ENCODE peak calls at places on chromosome 4, in seven cellular contexts. One of them, this sample, is unnamed.

GRCh38 chr4:105979506-105979905 is 84.2 kb downstream of the NPNT start:
- DNase-seq in chondrocyte: no peak
- DNase-seq in naive thymus-derived CD8-positive, alpha-beta T cell: no peak
- DNase-seq in NCI-H1436: no peak
- DNase-seq in glutamatergic neuron: no peak
- DNase-seq in SJSA1: no peak
- DNase-seq in activated CD4-positive, alpha-beta T cell treated with anti-CD3 and anti-CD28 coated beads, Interleukin-2, amount 50 U/mL, for 48 hours: no peak
- DNase-seq in this sample: no peak

GRCh38 chr4:7553280-7553679 is 118.5 kb upstream of the PSAPL1 start:
- DNase-seq in SJSA1: no peak
- DNase-seq in chondrocyte: peak
- DNase-seq in naive thymus-derived CD8-positive, alpha-beta T cell: no peak
- DNase-seq in activated CD4-positive, alpha-beta T cell treated with anti-CD3 and anti-CD28 coated beads, Interleukin-2, amount 50 U/mL, for 48 hours: no peak
- DNase-seq in glutamatergic neuron: no peak
- DNase-seq in NCI-H1436: no peak
- DNase-seq in this sample: no peak

GRCh38 chr4:116702949-116703348 is 382.4 kb downstream of the TRAM1L1 start:
- DNase-seq in glutamatergic neuron: no peak
- DNase-seq in SJSA1: no peak
- DNase-seq in chondrocyte: no peak
- DNase-seq in NCI-H1436: no peak
- DNase-seq in activated CD4-positive, alpha-beta T cell treated with anti-CD3 and anti-CD28 coated beads, Interleukin-2, amount 50 U/mL, for 48 hours: no peak
- DNase-seq in naive thymus-derived CD8-positive, alpha-beta T cell: no peak
- DNase-seq in this sample: no peak

GRCh38 chr4:84493092-84493850 is 5.8 kb downstream of the NKX6-1 start:
- DNase-seq in chondrocyte: no peak
- DNase-seq in naive thymus-derived CD8-positive, alpha-beta T cell: peak
- DNase-seq in glutamatergic neuron: peak
- DNase-seq in NCI-H1436: no peak
- DNase-seq in SJSA1: no peak
- DNase-seq in activated CD4-positive, alpha-beta T cell treated with anti-CD3 and anti-CD28 coated beads, Interleukin-2, amount 50 U/mL, for 48 hours: no peak
- DNase-seq in this sample: no peak

GRCh38 chr4:184929476-184929875 is 88.8 kb upstream of the HELT start:
- DNase-seq in naive thymus-derived CD8-positive, alpha-beta T cell: no peak
- DNase-seq in glutamatergic neuron: no peak
- DNase-seq in SJSA1: no peak
- DNase-seq in NCI-H1436: no peak
- DNase-seq in chondrocyte: no peak
- DNase-seq in activated CD4-positive, alpha-beta T cell treated with anti-CD3 and anti-CD28 coated beads, Interleukin-2, amount 50 U/mL, for 48 hours: no peak
- DNase-seq in this sample: no peak

GRCh38 chr4:133130171-133130570 is 18.9 kb upstream of the PCDH10 start:
- DNase-seq in NCI-H1436: no peak
- DNase-seq in activated CD4-positive, alpha-beta T cell treated with anti-CD3 and anti-CD28 coated beads, Interleukin-2, amount 50 U/mL, for 48 hours: no peak
- DNase-seq in SJSA1: no peak
- DNase-seq in glutamatergic neuron: no peak
- DNase-seq in naive thymus-derived CD8-positive, alpha-beta T cell: no peak
- DNase-seq in chondrocyte: no peak
- DNase-seq in this sample: no peak

GRCh38 chr4:13919021-13919441 is 291.5 kb upstream of the BOD1L1 start:
- DNase-seq in activated CD4-positive, alpha-beta T cell treated with anti-CD3 and anti-CD28 coated beads, Interleukin-2, amount 50 U/mL, for 48 hours: no peak
- DNase-seq in naive thymus-derived CD8-positive, alpha-beta T cell: no peak
- DNase-seq in NCI-H1436: no peak
- DNase-seq in SJSA1: peak
- DNase-seq in chondrocyte: no peak
- DNase-seq in glutamatergic neuron: no peak
- DNase-seq in this sample: no peak

GRCh38 chr4:93776386-93777080 is 52.0 kb upstream of the ATOH1 start:
- DNase-seq in NCI-H1436: no peak
- DNase-seq in activated CD4-positive, alpha-beta T cell treated with anti-CD3 and anti-CD28 coated beads, Interleukin-2, amount 50 U/mL, for 48 hours: no peak
- DNase-seq in naive thymus-derived CD8-positive, alpha-beta T cell: no peak
- DNase-seq in glutamatergic neuron: no peak
- DNase-seq in chondrocyte: no peak
- DNase-seq in SJSA1: no peak
- DNase-seq in this sample: no peak

GRCh38 chr4:26863512-26863911 is 2.9 kb downstream of the STIM2 start:
- DNase-seq in chondrocyte: no peak
- DNase-seq in SJSA1: no peak
- DNase-seq in activated CD4-positive, alpha-beta T cell treated with anti-CD3 and anti-CD28 coated beads, Interleukin-2, amount 50 U/mL, for 48 hours: no peak
- DNase-seq in glutamatergic neuron: no peak
- DNase-seq in NCI-H1436: no peak
- DNase-seq in naive thymus-derived CD8-positive, alpha-beta T cell: no peak
- DNase-seq in this sample: no peak

GRCh38 chr4:77240469-77241066 is 83.6 kb downstream of the CCNG2 start:
- DNase-seq in activated CD4-positive, alpha-beta T cell treated with anti-CD3 and anti-CD28 coated beads, Interleukin-2, amount 50 U/mL, for 48 hours: peak
- DNase-seq in SJSA1: peak
- DNase-seq in naive thymus-derived CD8-positive, alpha-beta T cell: peak
- DNase-seq in glutamatergic neuron: peak
- DNase-seq in chondrocyte: no peak
- DNase-seq in NCI-H1436: peak
- DNase-seq in this sample: peak

GRCh38 chr4:81790477-81790876 is 318.8 kb upstream of the RASGEF1B start:
- DNase-seq in chondrocyte: no peak
- DNase-seq in activated CD4-positive, alpha-beta T cell treated with anti-CD3 and anti-CD28 coated beads, Interleukin-2, amount 50 U/mL, for 48 hours: no peak
- DNase-seq in naive thymus-derived CD8-positive, alpha-beta T cell: no peak
- DNase-seq in glutamatergic neuron: no peak
- DNase-seq in SJSA1: no peak
- DNase-seq in NCI-H1436: no peak
- DNase-seq in this sample: no peak

GRCh38 chr4:40916880-40917279 is 167.1 kb downstream of the NSUN7 start:
- DNase-seq in NCI-H1436: peak
- DNase-seq in SJSA1: no peak
- DNase-seq in chondrocyte: no peak
- DNase-seq in glutamatergic neuron: peak
- DNase-seq in naive thymus-derived CD8-positive, alpha-beta T cell: no peak
- DNase-seq in activated CD4-positive, alpha-beta T cell treated with anti-CD3 and anti-CD28 coated beads, Interleukin-2, amount 50 U/mL, for 48 hours: peak
- DNase-seq in this sample: peak

GRCh38 chr4:111991797-111992196 is 153.5 kb upstream of the FAM241A start:
- DNase-seq in activated CD4-positive, alpha-beta T cell treated with anti-CD3 and anti-CD28 coated beads, Interleukin-2, amount 50 U/mL, for 48 hours: no peak
- DNase-seq in naive thymus-derived CD8-positive, alpha-beta T cell: no peak
- DNase-seq in NCI-H1436: no peak
- DNase-seq in chondrocyte: no peak
- DNase-seq in glutamatergic neuron: no peak
- DNase-seq in SJSA1: peak
- DNase-seq in this sample: no peak

GRCh38 chr4:139167774-139168444 is 9.1 kb downstream of the ELF2 start:
- DNase-seq in SJSA1: peak
- DNase-seq in naive thymus-derived CD8-positive, alpha-beta T cell: no peak
- DNase-seq in activated CD4-positive, alpha-beta T cell treated with anti-CD3 and anti-CD28 coated beads, Interleukin-2, amount 50 U/mL, for 48 hours: no peak
- DNase-seq in NCI-H1436: no peak
- DNase-seq in chondrocyte: no peak
- DNase-seq in glutamatergic neuron: no peak
- DNase-seq in this sample: no peak

GRCh38 chr4:81314897-81315470 is 100.0 kb upstream of the PRKG2 start:
- DNase-seq in naive thymus-derived CD8-positive, alpha-beta T cell: no peak
- DNase-seq in SJSA1: no peak
- DNase-seq in activated CD4-positive, alpha-beta T cell treated with anti-CD3 and anti-CD28 coated beads, Interleukin-2, amount 50 U/mL, for 48 hours: no peak
- DNase-seq in NCI-H1436: no peak
- DNase-seq in glutamatergic neuron: no peak
- DNase-seq in chondrocyte: no peak
- DNase-seq in this sample: no peak

GRCh38 chr4:25863347-25863784 is 578 bp upstream of the SEL1L3 start:
- DNase-seq in activated CD4-positive, alpha-beta T cell treated with anti-CD3 and anti-CD28 coated beads, Interleukin-2, amount 50 U/mL, for 48 hours: peak
- DNase-seq in NCI-H1436: peak
- DNase-seq in chondrocyte: no peak
- DNase-seq in glutamatergic neuron: peak
- DNase-seq in naive thymus-derived CD8-positive, alpha-beta T cell: no peak
- DNase-seq in SJSA1: no peak
- DNase-seq in this sample: peak

GRCh38 chr4:140423106-140423505 is 4.3 kb downstream of the CLGN start:
- DNase-seq in NCI-H1436: no peak
- DNase-seq in SJSA1: no peak
- DNase-seq in glutamatergic neuron: no peak
- DNase-seq in activated CD4-positive, alpha-beta T cell treated with anti-CD3 and anti-CD28 coated beads, Interleukin-2, amount 50 U/mL, for 48 hours: no peak
- DNase-seq in naive thymus-derived CD8-positive, alpha-beta T cell: no peak
- DNase-seq in chondrocyte: no peak
- DNase-seq in this sample: no peak

GRCh38 chr4:34953145-34953799 is 1291.0 kb downstream of the ARAP2 start:
- DNase-seq in SJSA1: no peak
- DNase-seq in glutamatergic neuron: peak
- DNase-seq in NCI-H1436: no peak
- DNase-seq in chondrocyte: no peak
- DNase-seq in activated CD4-positive, alpha-beta T cell treated with anti-CD3 and anti-CD28 coated beads, Interleukin-2, amount 50 U/mL, for 48 hours: no peak
- DNase-seq in naive thymus-derived CD8-positive, alpha-beta T cell: peak
- DNase-seq in this sample: no peak

GRCh38 chr4:54256491-54257167 is 27.5 kb downstream of the PDGFRA start:
- DNase-seq in glutamatergic neuron: no peak
- DNase-seq in SJSA1: no peak
- DNase-seq in NCI-H1436: no peak
- DNase-seq in chondrocyte: no peak
- DNase-seq in activated CD4-positive, alpha-beta T cell treated with anti-CD3 and anti-CD28 coated beads, Interleukin-2, amount 50 U/mL, for 48 hours: no peak
- DNase-seq in naive thymus-derived CD8-positive, alpha-beta T cell: no peak
- DNase-seq in this sample: no peak

GRCh38 chr4:2484169-2484568 is 15.3 kb downstream of the RNF4 start:
- DNase-seq in activated CD4-positive, alpha-beta T cell treated with anti-CD3 and anti-CD28 coated beads, Interleukin-2, amount 50 U/mL, for 48 hours: no peak
- DNase-seq in NCI-H1436: no peak
- DNase-seq in SJSA1: no peak
- DNase-seq in naive thymus-derived CD8-positive, alpha-beta T cell: peak
- DNase-seq in glutamatergic neuron: no peak
- DNase-seq in chondrocyte: no peak
- DNase-seq in this sample: no peak

GRCh38 chr4:1399508-1400190 is 6.6 kb downstream of the NKX1-1 start:
- DNase-seq in activated CD4-positive, alpha-beta T cell treated with anti-CD3 and anti-CD28 coated beads, Interleukin-2, amount 50 U/mL, for 48 hours: no peak
- DNase-seq in NCI-H1436: no peak
- DNase-seq in glutamatergic neuron: no peak
- DNase-seq in SJSA1: no peak
- DNase-seq in naive thymus-derived CD8-positive, alpha-beta T cell: peak
- DNase-seq in chondrocyte: peak
- DNase-seq in this sample: no peak

GRCh38 chr4:158710814-158711213 is 12.4 kb downstream of the PPID start:
- DNase-seq in NCI-H1436: no peak
- DNase-seq in activated CD4-positive, alpha-beta T cell treated with anti-CD3 and anti-CD28 coated beads, Interleukin-2, amount 50 U/mL, for 48 hours: no peak
- DNase-seq in SJSA1: no peak
- DNase-seq in glutamatergic neuron: no peak
- DNase-seq in naive thymus-derived CD8-positive, alpha-beta T cell: no peak
- DNase-seq in chondrocyte: no peak
- DNase-seq in this sample: no peak

GRCh38 chr4:41122775-41123174 is 91.6 kb downstream of the APBB2 start:
- DNase-seq in naive thymus-derived CD8-positive, alpha-beta T cell: no peak
- DNase-seq in chondrocyte: no peak
- DNase-seq in glutamatergic neuron: no peak
- DNase-seq in SJSA1: no peak
- DNase-seq in NCI-H1436: no peak
- DNase-seq in activated CD4-positive, alpha-beta T cell treated with anti-CD3 and anti-CD28 coated beads, Interleukin-2, amount 50 U/mL, for 48 hours: no peak
- DNase-seq in this sample: no peak

GRCh38 chr4:139704915-139705485 is 39.4 kb downstream of the MGST2 start:
- DNase-seq in NCI-H1436: no peak
- DNase-seq in activated CD4-positive, alpha-beta T cell treated with anti-CD3 and anti-CD28 coated beads, Interleukin-2, amount 50 U/mL, for 48 hours: no peak
- DNase-seq in SJSA1: no peak
- DNase-seq in naive thymus-derived CD8-positive, alpha-beta T cell: no peak
- DNase-seq in chondrocyte: no peak
- DNase-seq in glutamatergic neuron: no peak
- DNase-seq in this sample: no peak

GRCh38 chr4:149009223-149009622 is 567.0 kb upstream of the NR3C2 start:
- DNase-seq in glutamatergic neuron: no peak
- DNase-seq in activated CD4-positive, alpha-beta T cell treated with anti-CD3 and anti-CD28 coated beads, Interleukin-2, amount 50 U/mL, for 48 hours: no peak
- DNase-seq in NCI-H1436: no peak
- DNase-seq in naive thymus-derived CD8-positive, alpha-beta T cell: no peak
- DNase-seq in chondrocyte: no peak
- DNase-seq in SJSA1: no peak
- DNase-seq in this sample: no peak

GRCh38 chr4:48557478-48557877 is 67.4 kb downstream of the ZAR1 start:
- DNase-seq in naive thymus-derived CD8-positive, alpha-beta T cell: no peak
- DNase-seq in activated CD4-positive, alpha-beta T cell treated with anti-CD3 and anti-CD28 coated beads, Interleukin-2, amount 50 U/mL, for 48 hours: no peak
- DNase-seq in NCI-H1436: no peak
- DNase-seq in SJSA1: no peak
- DNase-seq in chondrocyte: no peak
- DNase-seq in glutamatergic neuron: no peak
- DNase-seq in this sample: no peak

GRCh38 chr4:153223935-153224334 is 19.7 kb downstream of the TRIM2 start:
- DNase-seq in chondrocyte: no peak
- DNase-seq in NCI-H1436: no peak
- DNase-seq in naive thymus-derived CD8-positive, alpha-beta T cell: no peak
- DNase-seq in glutamatergic neuron: no peak
- DNase-seq in activated CD4-positive, alpha-beta T cell treated with anti-CD3 and anti-CD28 coated beads, Interleukin-2, amount 50 U/mL, for 48 hours: no peak
- DNase-seq in SJSA1: peak
- DNase-seq in this sample: no peak

GRCh38 chr4:12122316-12122715 is 693.6 kb upstream of the HS3ST1 start:
- DNase-seq in activated CD4-positive, alpha-beta T cell treated with anti-CD3 and anti-CD28 coated beads, Interleukin-2, amount 50 U/mL, for 48 hours: no peak
- DNase-seq in naive thymus-derived CD8-positive, alpha-beta T cell: no peak
- DNase-seq in chondrocyte: no peak
- DNase-seq in SJSA1: no peak
- DNase-seq in glutamatergic neuron: no peak
- DNase-seq in NCI-H1436: no peak
- DNase-seq in this sample: no peak

GRCh38 chr4:139853309-139853708 is 187.7 kb downstream of the MGST2 start:
- DNase-seq in chondrocyte: no peak
- DNase-seq in SJSA1: no peak
- DNase-seq in NCI-H1436: no peak
- DNase-seq in naive thymus-derived CD8-positive, alpha-beta T cell: no peak
- DNase-seq in activated CD4-positive, alpha-beta T cell treated with anti-CD3 and anti-CD28 coated beads, Interleukin-2, amount 50 U/mL, for 48 hours: no peak
- DNase-seq in glutamatergic neuron: no peak
- DNase-seq in this sample: no peak

GRCh38 chr4:57119054-57119651 is 9.0 kb upstream of the IGFBP7 start:
- DNase-seq in glutamatergic neuron: no peak
- DNase-seq in activated CD4-positive, alpha-beta T cell treated with anti-CD3 and anti-CD28 coated beads, Interleukin-2, amount 50 U/mL, for 48 hours: no peak
- DNase-seq in chondrocyte: peak
- DNase-seq in naive thymus-derived CD8-positive, alpha-beta T cell: no peak
- DNase-seq in SJSA1: peak
- DNase-seq in NCI-H1436: no peak
- DNase-seq in this sample: no peak

GRCh38 chr4:140049024-140049923 is 104.7 kb downstream of the MAML3 start:
- DNase-seq in NCI-H1436: peak
- DNase-seq in glutamatergic neuron: peak
- DNase-seq in chondrocyte: no peak
- DNase-seq in activated CD4-positive, alpha-beta T cell treated with anti-CD3 and anti-CD28 coated beads, Interleukin-2, amount 50 U/mL, for 48 hours: peak
- DNase-seq in naive thymus-derived CD8-positive, alpha-beta T cell: peak
- DNase-seq in SJSA1: no peak
- DNase-seq in this sample: peak

GRCh38 chr4:167775374-167775773 is 317.0 kb upstream of the ANXA10 start:
- DNase-seq in glutamatergic neuron: no peak
- DNase-seq in NCI-H1436: no peak
- DNase-seq in chondrocyte: no peak
- DNase-seq in activated CD4-positive, alpha-beta T cell treated with anti-CD3 and anti-CD28 coated beads, Interleukin-2, amount 50 U/mL, for 48 hours: no peak
- DNase-seq in naive thymus-derived CD8-positive, alpha-beta T cell: no peak
- DNase-seq in SJSA1: no peak
- DNase-seq in this sample: no peak

GRCh38 chr4:33063238-33063637 is 2343.1 kb downstream of the PCDH7 start:
- DNase-seq in chondrocyte: no peak
- DNase-seq in NCI-H1436: no peak
- DNase-seq in SJSA1: peak
- DNase-seq in naive thymus-derived CD8-positive, alpha-beta T cell: no peak
- DNase-seq in activated CD4-positive, alpha-beta T cell treated with anti-CD3 and anti-CD28 coated beads, Interleukin-2, amount 50 U/mL, for 48 hours: no peak
- DNase-seq in glutamatergic neuron: no peak
- DNase-seq in this sample: no peak

GRCh38 chr4:128630881-128631280 is 178.6 kb upstream of the JADE1 start:
- DNase-seq in naive thymus-derived CD8-positive, alpha-beta T cell: no peak
- DNase-seq in SJSA1: no peak
- DNase-seq in glutamatergic neuron: no peak
- DNase-seq in activated CD4-positive, alpha-beta T cell treated with anti-CD3 and anti-CD28 coated beads, Interleukin-2, amount 50 U/mL, for 48 hours: no peak
- DNase-seq in NCI-H1436: no peak
- DNase-seq in chondrocyte: no peak
- DNase-seq in this sample: no peak

GRCh38 chr4:185567828-185568442 is 32.6 kb upstream of the PDLIM3 start:
- DNase-seq in chondrocyte: no peak
- DNase-seq in activated CD4-positive, alpha-beta T cell treated with anti-CD3 and anti-CD28 coated beads, Interleukin-2, amount 50 U/mL, for 48 hours: no peak
- DNase-seq in naive thymus-derived CD8-positive, alpha-beta T cell: no peak
- DNase-seq in NCI-H1436: no peak
- DNase-seq in SJSA1: no peak
- DNase-seq in glutamatergic neuron: no peak
- DNase-seq in this sample: no peak

GRCh38 chr4:26088433-26088928 is 174.5 kb downstream of the SMIM20 start:
- DNase-seq in glutamatergic neuron: no peak
- DNase-seq in activated CD4-positive, alpha-beta T cell treated with anti-CD3 and anti-CD28 coated beads, Interleukin-2, amount 50 U/mL, for 48 hours: peak
- DNase-seq in naive thymus-derived CD8-positive, alpha-beta T cell: no peak
- DNase-seq in SJSA1: peak
- DNase-seq in NCI-H1436: no peak
- DNase-seq in chondrocyte: no peak
- DNase-seq in this sample: no peak

GRCh38 chr4:148539387-148539786 is 97.2 kb upstream of the NR3C2 start:
- DNase-seq in activated CD4-positive, alpha-beta T cell treated with anti-CD3 and anti-CD28 coated beads, Interleukin-2, amount 50 U/mL, for 48 hours: no peak
- DNase-seq in naive thymus-derived CD8-positive, alpha-beta T cell: no peak
- DNase-seq in NCI-H1436: no peak
- DNase-seq in chondrocyte: no peak
- DNase-seq in SJSA1: no peak
- DNase-seq in glutamatergic neuron: no peak
- DNase-seq in this sample: no peak

GRCh38 chr4:113502476-113502875 is 259.1 kb downstream of the CAMK2D start:
- DNase-seq in naive thymus-derived CD8-positive, alpha-beta T cell: no peak
- DNase-seq in chondrocyte: no peak
- DNase-seq in activated CD4-positive, alpha-beta T cell treated with anti-CD3 and anti-CD28 coated beads, Interleukin-2, amount 50 U/mL, for 48 hours: no peak
- DNase-seq in NCI-H1436: no peak
- DNase-seq in SJSA1: no peak
- DNase-seq in glutamatergic neuron: no peak
- DNase-seq in this sample: no peak

This sample was measured in activated CD8-positive, alpha-beta memory T cell treated with anti-CD3 and anti-CD28 coated beads for 24 hours.